ENCODE peak calls at places on chromosomes 3 and 15, in six cellular contexts. B is T-helper 9 cell; Q is cardiac muscle cell; U is mesendoderm; J is activated naive CD4-positive, alpha-beta T cell; D is Daoy. G is an unnamed sample.

GRCh38 chr3:72690646-72691045 is 157.6 kb downstream of the SHQ1 start:
- DNase-seq in B (no peak), Q (no peak), U (peak; percentile 25), J (no peak), D (no peak), G (no peak)

GRCh38 chr3:117261907-117262518 is 552.4 kb downstream of the TUSC7 start:
- DNase-seq in B (no peak), Q (no peak), U (no peak), J (no peak), D (no peak), G (no peak)

GRCh38 chr3:134348524-134348923 is 25.7 kb downstream of the AMOTL2 start:
- DNase-seq in B (no peak), Q (no peak), U (peak; percentile 72), J (no peak), D (no peak), G (no peak)

GRCh38 chr15:73331991-73332925 is 36.5 kb downstream of the HCN4 start:
- DNase-seq in B (no peak), Q (no peak), U (no peak), J (no peak), D (no peak), G (no peak)

GRCh38 chr15:81256916-81257315 is 60.2 kb downstream of the IL16 start:
- DNase-seq in B (no peak), Q (peak; percentile 74), U (peak; percentile 42), J (no peak), D (no peak), G (peak; percentile 37)

GRCh38 chr3:84634668-84635067 is 324.1 kb upstream of the CADM2 start:
- DNase-seq in B (no peak), Q (no peak), U (no peak), J (no peak), D (no peak), G (no peak)

GRCh38 chr15:73599934-73600333 is 33.3 kb downstream of the NPTN start:
- DNase-seq in B (no peak), Q (no peak), U (no peak), J (no peak), D (peak; percentile 35), G (peak; percentile 77)

GRCh38 chr3:100482181-100482580 is 10.2 kb upstream of the TMEM45A start:
- DNase-seq in B (no peak), Q (no peak), U (peak; percentile 49), J (no peak), D (no peak), G (no peak)

GRCh38 chr3:133833880-133834620 is 28.4 kb downstream of the SRPRB start:
- DNase-seq in B (no peak), Q (no peak), U (no peak), J (no peak), D (no peak), G (no peak)

GRCh38 chr3:139455855-139456254 is 20.5 kb downstream of the RBP2 start:
- DNase-seq in B (no peak), Q (peak; percentile 5), U (peak; percentile 64), J (no peak), D (peak; percentile 15), G (no peak)

GRCh38 chr15:65377105-65377975 is 462 bp downstream of the IGDCC3 start:
- DNase-seq in B (no peak), Q (peak; percentile 48), U (peak; percentile 77), J (no peak), D (peak; percentile 37), G (no peak)

GRCh38 chr3:122295286-122295685 is 29.8 kb upstream of the CSTA start:
- DNase-seq in B (no peak), Q (no peak), U (no peak), J (no peak), D (no peak), G (no peak)

GRCh38 chr3:69181592-69182211 is 59.3 kb upstream of the LMOD3 start:
- DNase-seq in B (no peak), Q (peak; percentile 86), U (peak; percentile 43), J (no peak), D (peak; percentile 63), G (peak; percentile 45)

GRCh38 chr15:81108427-81108826 is 25.6 kb upstream of the CFAP161 start:
- DNase-seq in B (no peak), Q (peak; percentile 10), U (peak; percentile 32), J (no peak), D (no peak), G (no peak)

GRCh38 chr3:23055733-23056376 is 147.3 kb upstream of the UBE2E2 start:
- DNase-seq in B (no peak), Q (peak; percentile 87), U (no peak), J (no peak), D (peak; percentile 49), G (peak; percentile 82)

GRCh38 chr3:11592460-11593298 is 51.0 kb downstream of the VGLL4 start:
- DNase-seq in B (no peak), Q (no peak), U (no peak), J (no peak), D (peak; percentile 32), G (no peak)

GRCh38 chr3:41317718-41318117 is 118.4 kb downstream of the CTNNB1 start:
- DNase-seq in B (no peak), Q (peak; percentile 39), U (no peak), J (no peak), D (peak; percentile 12), G (peak; percentile 78)

GRCh38 chr3:180319461-180319860 is 282.5 kb upstream of the TTC14 start:
- DNase-seq in B (no peak), Q (no peak), U (no peak), J (no peak), D (no peak), G (no peak)

GRCh38 chr3:44568561-44568960 is 13.6 kb downstream of the ZKSCAN7 start:
- DNase-seq in B (no peak), Q (no peak), U (no peak), J (no peak), D (no peak), G (no peak)

GRCh38 chr3:49213541-49213943 is 42.1 kb downstream of the KLHDC8B start:
- DNase-seq in B (no peak), Q (no peak), U (peak; percentile 19), J (no peak), D (no peak), G (no peak)

GRCh38 chr3:13264468-13264795 is 155.7 kb downstream of the NUP210 start:
- DNase-seq in B (no peak), Q (no peak), U (no peak), J (no peak), D (no peak), G (no peak)

GRCh38 chr15:51494411-51495314 is 127.9 kb downstream of the DMXL2 start:
- DNase-seq in B (no peak), Q (peak; percentile 58), U (no peak), J (no peak), D (peak; percentile 80), G (peak; percentile 88)

G was measured in NCI-H226.